ENCODE peak calls at places on chromosomes 13 and 19, in four cellular contexts. J is NCI-H345, T is lower lobe of right lung, U is breast epithelium. A is an unnamed sample.

GRCh38 chr13:95535243-95535642 is 17.3 kb upstream of the CLDN10 start:
- DNase-seq in J (peak; percentile 66), T (no peak), U (no peak), A (peak; percentile 36)

GRCh38 chr13:20114066-20114465 is 46.8 kb downstream of the GJA3 start:
- DNase-seq in J (no peak), T (peak; percentile 55), U (no peak), A (peak; percentile 37)

GRCh38 chr19:2613507-2614295 is 88.8 kb downstream of the GNG7 start:
- DNase-seq in J (peak; percentile 25), T (peak; percentile 68), U (no peak), A (peak; percentile 72)

GRCh38 chr19:47696635-47697034 is 16.6 kb upstream of the EHD2 start:
- DNase-seq in J (no peak), T (no peak), U (no peak), A (no peak)

GRCh38 chr19:45401815-45402468 is 2.9 kb downstream of the PPP1R13L start:
- DNase-seq in J (no peak), T (no peak), U (no peak), A (no peak)

GRCh38 chr13:29429496-29429895 is 166.0 kb downstream of the SLC7A1 start:
- DNase-seq in J (no peak), T (no peak), U (no peak), A (no peak)

GRCh38 chr19:4210166-4210731 is 19.1 kb upstream of the EBI3 start:
- DNase-seq in J (no peak), T (no peak), U (no peak), A (no peak)

GRCh38 chr19:49132974-49133609 is 13.7 kb downstream of the PPFIA3 start:
- DNase-seq in J (peak; percentile 49), T (peak; percentile 76), U (no peak), A (peak; percentile 87)